ENCODE peak calls at places on chromosome 14, in seven cellular contexts. H is stimulated activated CD8-positive, alpha-beta memory T cell treated with anti-CD3 and anti-CD28 coated beads, Interleukin-15, amount 100 ng/mL, for 1 hour; T is endothelial cell; Q is dorsolateral prefrontal cortex; M is CD4-positive, alpha-beta T cell; E is Kasumi-1; O is lung. I is an unnamed sample.

GRCh38 chr14:75247286-75247922 is 31.2 kb upstream of the FOS start:
- DNase-seq in H (peak), T (no peak), Q (no peak), E (peak), O (no peak), M (peak), I (no peak)

GRCh38 chr14:105847400-105847799 is 321.0 kb downstream of the TMEM121 start:
- DNase-seq in H (no peak), M (no peak), T (no peak), Q (no peak), E (no peak), O (no peak), I (no peak)

GRCh38 chr14:68458840-68459469 is 333.9 kb downstream of the ZFP36L1 start:
- DNase-seq in H (no peak), Q (no peak), E (no peak), M (no peak), T (peak), O (peak), I (peak)

GRCh38 chr14:58637391-58638230 is at the start of gene DACT1:
- DNase-seq in M (peak), Q (peak), T (peak), E (peak), O (peak), H (peak), I (peak)

GRCh38 chr14:34498684-34499412 is 36.8 kb upstream of the SPTSSA start:
- DNase-seq in E (peak), O (no peak), H (no peak), Q (no peak), M (no peak), T (no peak), I (no peak)

GRCh38 chr14:89485264-89485663 is 68.2 kb upstream of the FOXN3 start:
- DNase-seq in T (no peak), M (no peak), H (no peak), O (no peak), E (no peak), Q (no peak), I (no peak)

GRCh38 chr14:58428011-58428807 is 690 bp downstream of the KIAA0586 start:
- DNase-seq in T (peak), O (no peak), E (peak), M (no peak), H (no peak), Q (no peak), I (peak)

GRCh38 chr14:101808020-101808641 is 46.6 kb downstream of the PPP2R5C start:
- DNase-seq in T (peak), Q (no peak), E (no peak), H (no peak), M (no peak), O (no peak), I (peak)

GRCh38 chr14:67335781-67336180 is 23.8 kb downstream of the ATP6V1D start:
- DNase-seq in E (peak), M (no peak), O (no peak), T (peak), Q (no peak), H (no peak), I (no peak)

GRCh38 chr14:35385042-35385839 is 19.3 kb downstream of the NFKBIA start:
- DNase-seq in Q (peak), H (no peak), M (no peak), E (no peak), O (peak), T (no peak), I (peak)

GRCh38 chr14:63542231-63542999 is 762 bp downstream of the PPP2R5E start:
- DNase-seq in T (peak), H (no peak), Q (peak), O (peak), E (peak), M (peak), I (no peak)

I was measured in Ammon's horn.